ENCODE peak calls at places on chromosome 7, in four cellular contexts. T, G, O and H are unnamed samples.

GRCh38 chr7:142385528-142386340 is 127.9 kb upstream of the PRSS58 start:
- DNase-seq in O (peak), T (peak), G (peak), H (peak)

GRCh38 chr7:24979470-24979862 is 512 bp downstream of the OSBPL3 start:
- DNase-seq in O (peak), G (peak), T (peak), H (peak)

GRCh38 chr7:47154781-47155180 is 427.1 kb downstream of the TNS3 start:
- DNase-seq in O (no peak), T (peak), G (no peak), H (no peak)

GRCh38 chr7:1372671-1373379 is 86.4 kb downstream of the MICALL2 start:
- DNase-seq in O (no peak), G (no peak), T (no peak), H (no peak)

GRCh38 chr7:152489044-152489443 is 53.2 kb upstream of the KMT2C start:
- DNase-seq in G (no peak), O (no peak), T (no peak), H (no peak)

GRCh38 chr7:83695126-83695960 is 46.4 kb upstream of the SEMA3E start:
- DNase-seq in O (no peak), G (no peak), T (no peak), H (no peak)

GRCh38 chr7:138898255-138898654 is 82.9 kb downstream of the KIAA1549 start:
- DNase-seq in G (no peak), O (no peak), T (no peak), H (no peak)

GRCh38 chr7:70883750-70884445 is 248.0 kb upstream of the GALNT17 start:
- DNase-seq in G (no peak), O (no peak), T (no peak), H (no peak)

GRCh38 chr7:151008511-151009323 is 15.6 kb downstream of the ATG9B start:
- DNase-seq in O (peak), T (peak), G (peak), H (peak)

GRCh38 chr7:27158436-27159277 is 2.2 kb upstream of the HOXA7 start:
- DNase-seq in T (peak), O (peak), G (no peak), H (no peak)

GRCh38 chr7:113763226-113763625 is 155.6 kb downstream of the PPP1R3A start:
- DNase-seq in G (no peak), T (no peak), O (no peak), H (no peak)

GRCh38 chr7:80711521-80711920 is 73.1 kb downstream of the CD36 start:
- DNase-seq in T (peak), G (peak), O (no peak), H (peak)

GRCh38 chr7:43220250-43220649 is 107.8 kb downstream of the HECW1 start:
- DNase-seq in G (no peak), O (no peak), T (peak), H (no peak)

GRCh38 chr7:5420108-5420840 is 3.4 kb downstream of the TNRC18 start:
- DNase-seq in T (peak), G (peak), O (peak), H (no peak)

GRCh38 chr7:112481833-112482669 is 1.3 kb downstream of the LSMEM1 start:
- DNase-seq in T (peak), G (peak), O (no peak), H (peak)

GRCh38 chr7:78607099-78607498 is 808.5 kb downstream of the PHTF2 start:
- DNase-seq in T (peak), G (peak), O (no peak), H (no peak)

GRCh38 chr7:100517305-100517704 is 21.7 kb upstream of the AGFG2 start:
- DNase-seq in T (no peak), G (no peak), O (no peak), H (no peak)

GRCh38 chr7:138212314-138212713 is 136.1 kb downstream of the AKR1D1 start:
- DNase-seq in O (no peak), T (no peak), G (no peak), H (no peak)

GRCh38 chr7:92813390-92814024 is 22.9 kb downstream of the CDK6 start:
- DNase-seq in T (no peak), G (no peak), O (no peak), H (no peak)

GRCh38 chr7:2519119-2519930 is at the start of gene LFNG:
- DNase-seq in T (peak), O (peak), G (peak), H (peak)

GRCh38 chr7:34091330-34091917 is 186.1 kb downstream of the BMPER start:
- DNase-seq in O (peak), T (peak), G (peak), H (peak)

GRCh38 chr7:17680943-17681351 is 259.3 kb downstream of the SNX13 start:
- DNase-seq in T (peak), O (no peak), G (peak), H (no peak)

GRCh38 chr7:151310578-151310977 is 31.0 kb upstream of the NUB1 start:
- DNase-seq in T (peak), G (peak), O (no peak), H (no peak)

GRCh38 chr7:105766421-105767191 is 109.8 kb downstream of the ATXN7L1 start:
- DNase-seq in G (no peak), T (no peak), O (no peak), H (no peak)

GRCh38 chr7:132185150-132185549 is 391.1 kb downstream of the PLXNA4 start:
- DNase-seq in G (no peak), O (no peak), T (no peak), H (no peak)

GRCh38 chr7:103637080-103637479 is 191.1 kb upstream of the SLC26A5 start:
- DNase-seq in O (no peak), T (peak), G (peak), H (peak)

GRCh38 chr7:30445770-30446169 is 32.8 kb downstream of the NOD1 start:
- DNase-seq in T (peak), O (peak), G (no peak), H (no peak)

GRCh38 chr7:20783716-20784310 is 2.9 kb downstream of the SP8 start:
- DNase-seq in O (no peak), T (peak), G (no peak), H (no peak)

GRCh38 chr7:78852951-78853350 is 600.5 kb downstream of the MAGI2 start:
- DNase-seq in T (no peak), O (no peak), G (no peak), H (no peak)

GRCh38 chr7:134724606-134725005 is 54.8 kb upstream of the CALD1 start:
- DNase-seq in G (peak), O (no peak), T (peak), H (peak)

GRCh38 chr7:158520825-158521224 is 66.8 kb downstream of the PTPRN2 start:
- DNase-seq in T (no peak), O (no peak), G (no peak), H (no peak)

GRCh38 chr7:132767378-132767777 is 191.1 kb upstream of the PLXNA4 start:
- DNase-seq in O (no peak), T (no peak), G (no peak), H (no peak)

GRCh38 chr7:102450242-102450641 is 14.4 kb downstream of the ALKBH4 start:
- DNase-seq in G (peak), O (peak), T (no peak), H (no peak)

GRCh38 chr7:50308301-50309129 is 4.0 kb downstream of the IKZF1 start:
- DNase-seq in T (no peak), O (no peak), G (no peak), H (no peak)

GRCh38 chr7:158072889-158073730 is 514.5 kb downstream of the PTPRN2 start:
- DNase-seq in O (peak), T (no peak), G (no peak), H (no peak)

GRCh38 chr7:51543801-51544553 is 227.4 kb upstream of the COBL start:
- DNase-seq in O (no peak), G (no peak), T (no peak), H (no peak)

GRCh38 chr7:155755026-155755425 is 57.2 kb downstream of the SHH start:
- DNase-seq in T (no peak), G (no peak), O (no peak), H (no peak)

GRCh38 chr7:17994079-17994478 is 33.6 kb downstream of the PRPS1L1 start:
- DNase-seq in O (no peak), T (no peak), G (no peak), H (no peak)